ENCODE peak calls at places on chromosomes 6 and 20, in four cellular contexts. S is fibroblast of the conjunctiva, Q is glutamatergic neuron, G is germinal center. J is an unnamed sample.

GRCh38 chr6:104325341-104326172 is 534.2 kb downstream of the HACE1 start:
- DNase-seq in S (peak), Q (no peak), G (no peak), J (peak)

GRCh38 chr6:158284340-158285210 is 27.7 kb upstream of the TULP4 start:
- DNase-seq in S (peak), Q (no peak), G (no peak), J (peak)

GRCh38 chr20:12210591-12210990 is 292.9 kb downstream of the BTBD3 start:
- DNase-seq in S (no peak), Q (no peak), G (no peak), J (no peak)

GRCh38 chr6:53813096-53813495 is 18.3 kb downstream of the LRRC1 start:
- DNase-seq in S (no peak), Q (no peak), G (no peak), J (no peak)

GRCh38 chr6:73169633-73170032 is 55.7 kb downstream of the KHDC1L start:
- DNase-seq in S (no peak), Q (no peak), G (no peak), J (no peak)

GRCh38 chr6:2666906-2667575 is 83.7 kb downstream of the MYLK4 start:
- DNase-seq in S (no peak), Q (no peak), G (no peak), J (no peak)

GRCh38 chr6:142284419-142284818 is 17.4 kb upstream of the ADGRG6 start:
- DNase-seq in S (no peak), Q (no peak), G (no peak), J (no peak)

GRCh38 chr20:20931024-20931423 is 175.1 kb downstream of the LINC00237 start:
- DNase-seq in S (no peak), Q (no peak), G (no peak), J (no peak)

GRCh38 chr20:51434556-51435256 is 107.8 kb downstream of the NFATC2 start:
- DNase-seq in S (peak), Q (no peak), G (no peak), J (peak)

GRCh38 chr20:31861346-31862156 is 8.8 kb downstream of the DUSP15 start:
- DNase-seq in S (no peak), Q (peak), G (peak), J (no peak)

GRCh38 chr6:145139451-145139850 is 595.9 kb downstream of the EPM2A start:
- DNase-seq in S (no peak), Q (peak), G (no peak), J (peak)

GRCh38 chr6:35948725-35949124 is 27.8 kb upstream of the SRPK1 start:
- DNase-seq in S (no peak), Q (peak), G (no peak), J (no peak)